ENCODE peak calls at places on chromosome 19, in seven cellular contexts. S, U, M, I, O, F and E are unnamed samples.

GRCh38 chr19:2274937-2275535 is 6.9 kb downstream of the PEAK3 start:
- DNase-seq in S (no peak), U (peak), M (peak), I (no peak), O (no peak), F (peak), E (peak)

GRCh38 chr19:3798137-3798536 is 12.0 kb upstream of the MATK start:
- DNase-seq in S (no peak), U (no peak), M (no peak), I (no peak), O (no peak), F (no peak), E (no peak)

GRCh38 chr19:55206664-55207500 is 2.4 kb downstream of the PTPRH start:
- DNase-seq in S (no peak), U (peak), M (peak), I (peak), O (no peak), F (peak), E (peak)

GRCh38 chr19:30666301-30666803 is 294.2 kb downstream of the ZNF536 start:
- DNase-seq in S (no peak), U (no peak), M (peak), I (no peak), O (no peak), F (peak), E (peak)

GRCh38 chr19:39408392-39409206 is 2.0 kb downstream of the ZFP36 start:
- DNase-seq in S (no peak), U (no peak), M (no peak), I (no peak), O (no peak), F (no peak), E (peak)

GRCh38 chr19:852136-853013 is at the start of gene ELANE:
- DNase-seq in S (no peak), U (no peak), M (no peak), I (no peak), O (no peak), F (no peak), E (no peak)

GRCh38 chr19:9878511-9879196 is 43.5 kb downstream of the PIN1 start:
- DNase-seq in S (no peak), U (no peak), M (no peak), I (no peak), O (no peak), F (no peak), E (no peak)

GRCh38 chr19:38046254-38047047 is 139.4 kb downstream of the SIPA1L3 start:
- DNase-seq in S (no peak), U (no peak), M (no peak), I (no peak), O (no peak), F (no peak), E (no peak)

GRCh38 chr19:40366697-40367561 is 18.4 kb downstream of the PLD3 start:
- DNase-seq in S (no peak), U (peak), M (no peak), I (no peak), O (no peak), F (no peak), E (no peak)

GRCh38 chr19:56116606-56117005 is 4.5 kb downstream of the ZNF787 start:
- DNase-seq in S (no peak), U (no peak), M (no peak), I (no peak), O (no peak), F (no peak), E (no peak)

GRCh38 chr19:6533746-6534418 is 3.1 kb downstream of the TNFSF9 start:
- DNase-seq in S (no peak), U (no peak), M (no peak), I (no peak), O (no peak), F (no peak), E (no peak)

GRCh38 chr19:29812080-29812880 is 489 bp downstream of the CCNE1 start:
- DNase-seq in S (no peak), U (no peak), M (no peak), I (no peak), O (no peak), F (no peak), E (no peak)